ENCODE peak calls at places on chromosomes 13 and 19, in seven cellular contexts. One of them, this sample, is unnamed.

GRCh38 chr19:18456974-18457373 is 19.0 kb upstream of the ISYNA1 start:
- DNase-seq in kidney epithelial cell: no peak
- DNase-seq in GM06990: no peak
- DNase-seq in epithelial cell of proximal tubule: no peak
- DNase-seq in coronary artery: no peak
- DNase-seq in tibial artery: peak
- DNase-seq in epithelial cell of esophagus: no peak
- DNase-seq in this sample: no peak

GRCh38 chr19:870963-871401 is 11.5 kb downstream of the CFD start:
- DNase-seq in GM06990: no peak
- DNase-seq in epithelial cell of proximal tubule: no peak
- DNase-seq in coronary artery: no peak
- DNase-seq in tibial artery: no peak
- DNase-seq in kidney epithelial cell: no peak
- DNase-seq in epithelial cell of esophagus: no peak
- DNase-seq in this sample: no peak

GRCh38 chr13:33610471-33611015 is 207.4 kb upstream of the RFC3 start:
- DNase-seq in coronary artery: peak
- DNase-seq in epithelial cell of esophagus: peak
- DNase-seq in GM06990: no peak
- DNase-seq in kidney epithelial cell: no peak
- DNase-seq in tibial artery: peak
- DNase-seq in epithelial cell of proximal tubule: no peak
- DNase-seq in this sample: no peak

GRCh38 chr13:94061316-94061715 is 418.2 kb downstream of the DCT start:
- DNase-seq in coronary artery: no peak
- DNase-seq in epithelial cell of proximal tubule: no peak
- DNase-seq in epithelial cell of esophagus: peak
- DNase-seq in GM06990: no peak
- DNase-seq in tibial artery: no peak
- DNase-seq in kidney epithelial cell: no peak
- DNase-seq in this sample: peak

GRCh38 chr19:18629166-18630088 is 7.4 kb upstream of the KLHL26 start:
- DNase-seq in epithelial cell of esophagus: no peak
- DNase-seq in coronary artery: no peak
- DNase-seq in kidney epithelial cell: no peak
- DNase-seq in GM06990: no peak
- DNase-seq in epithelial cell of proximal tubule: no peak
- DNase-seq in tibial artery: peak
- DNase-seq in this sample: no peak

GRCh38 chr13:19860884-19861655 is 2.4 kb downstream of the ZMYM5 start:
- DNase-seq in tibial artery: no peak
- DNase-seq in GM06990: no peak
- DNase-seq in coronary artery: no peak
- DNase-seq in epithelial cell of esophagus: peak
- DNase-seq in kidney epithelial cell: peak
- DNase-seq in epithelial cell of proximal tubule: no peak
- DNase-seq in this sample: peak

GRCh38 chr13:40662866-40663265 is 3.6 kb downstream of the FOXO1 start:
- DNase-seq in tibial artery: no peak
- DNase-seq in kidney epithelial cell: no peak
- DNase-seq in coronary artery: no peak
- DNase-seq in epithelial cell of esophagus: peak
- DNase-seq in GM06990: peak
- DNase-seq in epithelial cell of proximal tubule: no peak
- DNase-seq in this sample: no peak

GRCh38 chr13:95924389-95924994 is 128.7 kb downstream of the UGGT2 start:
- DNase-seq in tibial artery: no peak
- DNase-seq in coronary artery: no peak
- DNase-seq in GM06990: no peak
- DNase-seq in kidney epithelial cell: peak
- DNase-seq in epithelial cell of proximal tubule: peak
- DNase-seq in epithelial cell of esophagus: peak
- DNase-seq in this sample: peak

GRCh38 chr13:27012482-27013197 is 159.0 kb downstream of the USP12 start:
- DNase-seq in tibial artery: no peak
- DNase-seq in epithelial cell of proximal tubule: peak
- DNase-seq in epithelial cell of esophagus: peak
- DNase-seq in GM06990: no peak
- DNase-seq in kidney epithelial cell: peak
- DNase-seq in coronary artery: no peak
- DNase-seq in this sample: peak

GRCh38 chr19:38736413-38737280 is 7.6 kb downstream of the CAPN12 start:
- DNase-seq in tibial artery: no peak
- DNase-seq in epithelial cell of esophagus: peak
- DNase-seq in epithelial cell of proximal tubule: no peak
- DNase-seq in coronary artery: no peak
- DNase-seq in GM06990: peak
- DNase-seq in kidney epithelial cell: no peak
- DNase-seq in this sample: peak

GRCh38 chr19:6076291-6076665 is 34.0 kb downstream of the RFX2 start:
- DNase-seq in kidney epithelial cell: no peak
- DNase-seq in epithelial cell of proximal tubule: no peak
- DNase-seq in epithelial cell of esophagus: no peak
- DNase-seq in coronary artery: peak
- DNase-seq in tibial artery: no peak
- DNase-seq in GM06990: no peak
- DNase-seq in this sample: no peak

GRCh38 chr19:28859811-28860210 is 353.1 kb downstream of the UQCRFS1 start:
- DNase-seq in kidney epithelial cell: no peak
- DNase-seq in tibial artery: no peak
- DNase-seq in GM06990: no peak
- DNase-seq in epithelial cell of esophagus: no peak
- DNase-seq in epithelial cell of proximal tubule: no peak
- DNase-seq in coronary artery: no peak
- DNase-seq in this sample: no peak

GRCh38 chr13:43428545-43429287 is 358.1 kb downstream of the ENOX1 start:
- DNase-seq in coronary artery: no peak
- DNase-seq in GM06990: no peak
- DNase-seq in tibial artery: no peak
- DNase-seq in epithelial cell of esophagus: no peak
- DNase-seq in kidney epithelial cell: no peak
- DNase-seq in epithelial cell of proximal tubule: no peak
- DNase-seq in this sample: no peak

GRCh38 chr13:101144808-101145419 is 271.4 kb downstream of the NALCN start:
- DNase-seq in kidney epithelial cell: no peak
- DNase-seq in epithelial cell of proximal tubule: no peak
- DNase-seq in GM06990: no peak
- DNase-seq in tibial artery: no peak
- DNase-seq in epithelial cell of esophagus: peak
- DNase-seq in coronary artery: no peak
- DNase-seq in this sample: peak

GRCh38 chr13:44989941-44990340 is 603 bp downstream of the GPALPP1 start:
- DNase-seq in GM06990: no peak
- DNase-seq in coronary artery: no peak
- DNase-seq in kidney epithelial cell: no peak
- DNase-seq in tibial artery: no peak
- DNase-seq in epithelial cell of proximal tubule: no peak
- DNase-seq in epithelial cell of esophagus: peak
- DNase-seq in this sample: peak

GRCh38 chr19:46715620-46716012 is 1.3 kb downstream of the PRKD2 start:
- DNase-seq in kidney epithelial cell: no peak
- DNase-seq in tibial artery: no peak
- DNase-seq in epithelial cell of esophagus: no peak
- DNase-seq in coronary artery: peak
- DNase-seq in GM06990: no peak
- DNase-seq in epithelial cell of proximal tubule: no peak
- DNase-seq in this sample: no peak

GRCh38 chr19:46716013-46716671 is 772 bp downstream of the PRKD2 start:
- DNase-seq in GM06990: no peak
- DNase-seq in epithelial cell of proximal tubule: no peak
- DNase-seq in epithelial cell of esophagus: no peak
- DNase-seq in coronary artery: peak
- DNase-seq in kidney epithelial cell: no peak
- DNase-seq in tibial artery: peak
- DNase-seq in this sample: no peak

GRCh38 chr19:46716672-46717033 is 261 bp downstream of the PRKD2 start:
- DNase-seq in tibial artery: no peak
- DNase-seq in epithelial cell of esophagus: no peak
- DNase-seq in kidney epithelial cell: no peak
- DNase-seq in coronary artery: peak
- DNase-seq in GM06990: no peak
- DNase-seq in epithelial cell of proximal tubule: no peak
- DNase-seq in this sample: no peak

GRCh38 chr19:46714523-46715106 is 2.3 kb downstream of the PRKD2 start:
- DNase-seq in tibial artery: no peak
- DNase-seq in kidney epithelial cell: no peak
- DNase-seq in epithelial cell of proximal tubule: no peak
- DNase-seq in coronary artery: peak
- DNase-seq in epithelial cell of esophagus: no peak
- DNase-seq in GM06990: peak
- DNase-seq in this sample: no peak

GRCh38 chr19:46713781-46714522 is 3.0 kb downstream of the PRKD2 start:
- DNase-seq in epithelial cell of proximal tubule: peak
- DNase-seq in kidney epithelial cell: no peak
- DNase-seq in epithelial cell of esophagus: peak
- DNase-seq in GM06990: peak
- DNase-seq in tibial artery: peak
- DNase-seq in coronary artery: peak
- DNase-seq in this sample: peak
- TF ChIP-seq CTCF in epithelial cell of proximal tubule: no peak
- TF ChIP-seq CTCF in kidney epithelial cell: no peak
- TF ChIP-seq CTCF in epithelial cell of esophagus: no peak
- TF ChIP-seq CTCF in GM06990: no peak
- TF ChIP-seq CTCF in tibial artery: no peak
- TF ChIP-seq CTCF in coronary artery: no peak
- TF ChIP-seq CTCF in this sample: no peak

GRCh38 chr19:33248553-33248953 is 22.9 kb upstream of the SLC7A10 start:
- DNase-seq in epithelial cell of proximal tubule: no peak
- DNase-seq in tibial artery: no peak
- DNase-seq in coronary artery: no peak
- DNase-seq in GM06990: no peak
- DNase-seq in epithelial cell of esophagus: no peak
- DNase-seq in kidney epithelial cell: no peak
- DNase-seq in this sample: no peak

GRCh38 chr19:33250500-33250899 is 24.9 kb upstream of the SLC7A10 start:
- DNase-seq in coronary artery: no peak
- DNase-seq in tibial artery: no peak
- DNase-seq in epithelial cell of esophagus: no peak
- DNase-seq in kidney epithelial cell: no peak
- DNase-seq in epithelial cell of proximal tubule: no peak
- DNase-seq in GM06990: no peak
- DNase-seq in this sample: no peak

GRCh38 chr19:33248104-33248503 is 22.5 kb upstream of the SLC7A10 start:
- DNase-seq in tibial artery: no peak
- DNase-seq in epithelial cell of esophagus: no peak
- DNase-seq in GM06990: no peak
- DNase-seq in epithelial cell of proximal tubule: no peak
- DNase-seq in coronary artery: no peak
- DNase-seq in kidney epithelial cell: no peak
- DNase-seq in this sample: no peak

GRCh38 chr19:33249740-33250366 is 24.2 kb upstream of the SLC7A10 start:
- DNase-seq in GM06990: no peak
- DNase-seq in coronary artery: no peak
- DNase-seq in tibial artery: no peak
- DNase-seq in epithelial cell of esophagus: no peak
- DNase-seq in epithelial cell of proximal tubule: no peak
- DNase-seq in kidney epithelial cell: no peak
- DNase-seq in this sample: no peak

GRCh38 chr19:33248954-33249613 is 23.4 kb upstream of the SLC7A10 start:
- DNase-seq in kidney epithelial cell: no peak
- DNase-seq in tibial artery: no peak
- DNase-seq in coronary artery: no peak
- DNase-seq in epithelial cell of proximal tubule: no peak
- DNase-seq in epithelial cell of esophagus: no peak
- DNase-seq in GM06990: no peak
- DNase-seq in this sample: no peak
- H3K4me3 ChIP-seq in kidney epithelial cell: no peak
- H3K4me3 ChIP-seq in tibial artery: no peak
- H3K4me3 ChIP-seq in coronary artery: no peak
- H3K4me3 ChIP-seq in epithelial cell of proximal tubule: no peak
- H3K4me3 ChIP-seq in epithelial cell of esophagus: no peak
- H3K4me3 ChIP-seq in GM06990: no peak
- H3K4me3 ChIP-seq in this sample: no peak

GRCh38 chr13:107242138-107242537 is 674.2 kb upstream of the ARGLU1 start:
- DNase-seq in kidney epithelial cell: no peak
- DNase-seq in GM06990: no peak
- DNase-seq in epithelial cell of esophagus: no peak
- DNase-seq in epithelial cell of proximal tubule: no peak
- DNase-seq in coronary artery: no peak
- DNase-seq in tibial artery: no peak
- DNase-seq in this sample: no peak

GRCh38 chr13:107233541-107233940 is 665.6 kb upstream of the ARGLU1 start:
- DNase-seq in coronary artery: no peak
- DNase-seq in epithelial cell of esophagus: no peak
- DNase-seq in GM06990: no peak
- DNase-seq in epithelial cell of proximal tubule: no peak
- DNase-seq in tibial artery: no peak
- DNase-seq in kidney epithelial cell: no peak
- DNase-seq in this sample: no peak

GRCh38 chr13:107234315-107234714 is 666.4 kb upstream of the ARGLU1 start:
- DNase-seq in tibial artery: no peak
- DNase-seq in epithelial cell of proximal tubule: no peak
- DNase-seq in coronary artery: no peak
- DNase-seq in kidney epithelial cell: no peak
- DNase-seq in GM06990: no peak
- DNase-seq in epithelial cell of esophagus: no peak
- DNase-seq in this sample: no peak

GRCh38 chr13:107239213-107239612 is 671.3 kb upstream of the ARGLU1 start:
- DNase-seq in tibial artery: no peak
- DNase-seq in epithelial cell of proximal tubule: no peak
- DNase-seq in kidney epithelial cell: no peak
- DNase-seq in GM06990: no peak
- DNase-seq in coronary artery: no peak
- DNase-seq in epithelial cell of esophagus: no peak
- DNase-seq in this sample: no peak

DNA sequence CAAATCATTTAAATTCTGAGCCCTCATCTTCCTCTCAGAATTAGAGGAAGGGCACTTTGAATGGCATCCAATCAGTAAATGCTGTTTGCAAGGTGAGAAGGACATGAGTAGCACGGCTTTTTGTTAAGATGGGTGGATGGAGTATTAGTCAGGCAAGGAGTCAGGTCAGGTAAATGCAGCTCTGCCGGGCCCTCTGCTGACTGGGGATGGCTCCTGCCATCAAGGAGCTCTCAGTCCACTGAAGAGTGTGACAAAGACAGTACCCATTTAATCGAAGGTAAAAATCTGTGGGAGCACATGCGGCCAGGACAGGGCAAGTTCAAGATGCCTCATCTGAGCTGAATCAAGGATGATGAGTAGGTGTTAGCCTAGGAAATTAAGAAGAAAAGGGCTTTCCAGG is 670.3 kb upstream of the ARGLU1 start:
- DNase-seq in epithelial cell of esophagus: peak
- DNase-seq in coronary artery: no peak
- DNase-seq in epithelial cell of proximal tubule: no peak
- DNase-seq in GM06990: no peak
- DNase-seq in tibial artery: no peak
- DNase-seq in kidney epithelial cell: no peak
- DNase-seq in this sample: no peak
- TF ChIP-seq CTCF in epithelial cell of esophagus: no peak
- TF ChIP-seq CTCF in coronary artery: no peak
- TF ChIP-seq CTCF in epithelial cell of proximal tubule: no peak
- TF ChIP-seq CTCF in GM06990: no peak
- TF ChIP-seq CTCF in tibial artery: no peak
- TF ChIP-seq CTCF in kidney epithelial cell: no peak
- TF ChIP-seq CTCF in this sample: no peak

GRCh38 chr19:14979136-14979497 is 547 bp downstream of the SLC1A6 start:
- DNase-seq in epithelial cell of esophagus: no peak
- DNase-seq in coronary artery: no peak
- DNase-seq in tibial artery: no peak
- DNase-seq in kidney epithelial cell: no peak
- DNase-seq in GM06990: no peak
- DNase-seq in epithelial cell of proximal tubule: no peak
- DNase-seq in this sample: no peak
- H3K4me3 ChIP-seq in epithelial cell of esophagus: no peak
- H3K4me3 ChIP-seq in coronary artery: peak
- H3K4me3 ChIP-seq in tibial artery: no peak
- H3K4me3 ChIP-seq in kidney epithelial cell: no peak
- H3K4me3 ChIP-seq in GM06990: no peak
- H3K4me3 ChIP-seq in epithelial cell of proximal tubule: no peak
- H3K4me3 ChIP-seq in this sample: no peak

This sample was measured in AG10803.